ENCODE peak calls at places on chromosomes 13 and 19, in five cellular contexts. One of them, this sample, is unnamed.

GRCh38 chr19:50016225-50016807 is 8.9 kb downstream of the VRK3 start:
- DNase-seq in fibroblast of the aortic adventitia: no peak
- DNase-seq in glutamatergic neuron: no peak
- DNase-seq in nephron progenitor cell: no peak
- DNase-seq in progenitor cell of endocrine pancreas: no peak
- DNase-seq in this sample: no peak

GRCh38 chr13:94251801-94252200 is 227.7 kb downstream of the DCT start:
- DNase-seq in fibroblast of the aortic adventitia: peak; percentile 67
- DNase-seq in glutamatergic neuron: no peak
- DNase-seq in nephron progenitor cell: no peak
- DNase-seq in progenitor cell of endocrine pancreas: no peak
- DNase-seq in this sample: no peak

GRCh38 chr13:46089213-46089612 is 15.6 kb downstream of the CPB2 start:
- DNase-seq in fibroblast of the aortic adventitia: no peak
- DNase-seq in glutamatergic neuron: no peak
- DNase-seq in nephron progenitor cell: no peak
- DNase-seq in progenitor cell of endocrine pancreas: no peak
- DNase-seq in this sample: no peak

GRCh38 chr19:16115309-16116039 is 3.8 kb downstream of the RAB8A start:
- DNase-seq in fibroblast of the aortic adventitia: no peak
- DNase-seq in glutamatergic neuron: no peak
- DNase-seq in nephron progenitor cell: no peak
- DNase-seq in progenitor cell of endocrine pancreas: no peak
- DNase-seq in this sample: no peak

GRCh38 chr13:42539670-42540069 is 34.3 kb upstream of the TNFSF11 start:
- DNase-seq in fibroblast of the aortic adventitia: peak; percentile 73
- DNase-seq in glutamatergic neuron: no peak
- DNase-seq in nephron progenitor cell: no peak
- DNase-seq in progenitor cell of endocrine pancreas: no peak
- DNase-seq in this sample: no peak

GRCh38 chr19:51089786-51090185 is 7.1 kb upstream of the KLK14 start:
- DNase-seq in fibroblast of the aortic adventitia: no peak
- DNase-seq in glutamatergic neuron: no peak
- DNase-seq in nephron progenitor cell: no peak
- DNase-seq in progenitor cell of endocrine pancreas: no peak
- DNase-seq in this sample: no peak

GRCh38 chr13:99196466-99197256 is 4.0 kb upstream of the UBAC2 start:
- DNase-seq in fibroblast of the aortic adventitia: no peak
- DNase-seq in glutamatergic neuron: no peak
- DNase-seq in nephron progenitor cell: no peak
- DNase-seq in progenitor cell of endocrine pancreas: no peak
- DNase-seq in this sample: no peak

GRCh38 chr13:96816261-96816660 is 178.0 kb downstream of the OXGR1 start:
- DNase-seq in fibroblast of the aortic adventitia: peak; percentile 72
- DNase-seq in glutamatergic neuron: no peak
- DNase-seq in nephron progenitor cell: no peak
- DNase-seq in progenitor cell of endocrine pancreas: no peak
- DNase-seq in this sample: no peak

GRCh38 chr13:73776137-73776785 is 357.9 kb downstream of the KLF12 start:
- DNase-seq in fibroblast of the aortic adventitia: peak; percentile 9
- DNase-seq in glutamatergic neuron: no peak
- DNase-seq in nephron progenitor cell: no peak
- DNase-seq in progenitor cell of endocrine pancreas: no peak
- DNase-seq in this sample: no peak

GRCh38 chr19:56014765-56015164 is 28.2 kb downstream of the NLRP5 start:
- DNase-seq in fibroblast of the aortic adventitia: no peak
- DNase-seq in glutamatergic neuron: no peak
- DNase-seq in nephron progenitor cell: no peak
- DNase-seq in progenitor cell of endocrine pancreas: no peak
- DNase-seq in this sample: no peak

GRCh38 chr13:59957438-59957837 is 206.3 kb downstream of the DIAPH3 start:
- DNase-seq in fibroblast of the aortic adventitia: no peak
- DNase-seq in glutamatergic neuron: no peak
- DNase-seq in nephron progenitor cell: no peak
- DNase-seq in progenitor cell of endocrine pancreas: no peak
- DNase-seq in this sample: no peak

GRCh38 chr13:48891586-48891985 is 84.1 kb upstream of the FNDC3A start:
- DNase-seq in fibroblast of the aortic adventitia: peak; percentile 40
- DNase-seq in glutamatergic neuron: no peak
- DNase-seq in nephron progenitor cell: no peak
- DNase-seq in progenitor cell of endocrine pancreas: no peak
- DNase-seq in this sample: no peak

GRCh38 chr19:4334929-4335833 is 3.4 kb downstream of the STAP2 start:
- DNase-seq in fibroblast of the aortic adventitia: no peak
- DNase-seq in glutamatergic neuron: no peak
- DNase-seq in nephron progenitor cell: no peak
- DNase-seq in progenitor cell of endocrine pancreas: no peak
- DNase-seq in this sample: no peak

GRCh38 chr13:112525306-112525945 is 62.5 kb downstream of the TUBGCP3 start:
- DNase-seq in fibroblast of the aortic adventitia: no peak
- DNase-seq in glutamatergic neuron: no peak
- DNase-seq in nephron progenitor cell: no peak
- DNase-seq in progenitor cell of endocrine pancreas: no peak
- DNase-seq in this sample: no peak

GRCh38 chr13:102846261-102847015 is 606 bp downstream of the ERCC5 start:
- DNase-seq in fibroblast of the aortic adventitia: peak; percentile 54
- DNase-seq in glutamatergic neuron: no peak
- DNase-seq in nephron progenitor cell: peak; percentile 24
- DNase-seq in progenitor cell of endocrine pancreas: peak; percentile 16
- DNase-seq in this sample: no peak

GRCh38 chr13:20492641-20493040 is 33.0 kb downstream of the CRYL1 start:
- DNase-seq in fibroblast of the aortic adventitia: peak; percentile 65
- DNase-seq in glutamatergic neuron: peak; percentile 32
- DNase-seq in nephron progenitor cell: peak; percentile 21
- DNase-seq in progenitor cell of endocrine pancreas: no peak
- DNase-seq in this sample: peak; percentile 40

DNA sequence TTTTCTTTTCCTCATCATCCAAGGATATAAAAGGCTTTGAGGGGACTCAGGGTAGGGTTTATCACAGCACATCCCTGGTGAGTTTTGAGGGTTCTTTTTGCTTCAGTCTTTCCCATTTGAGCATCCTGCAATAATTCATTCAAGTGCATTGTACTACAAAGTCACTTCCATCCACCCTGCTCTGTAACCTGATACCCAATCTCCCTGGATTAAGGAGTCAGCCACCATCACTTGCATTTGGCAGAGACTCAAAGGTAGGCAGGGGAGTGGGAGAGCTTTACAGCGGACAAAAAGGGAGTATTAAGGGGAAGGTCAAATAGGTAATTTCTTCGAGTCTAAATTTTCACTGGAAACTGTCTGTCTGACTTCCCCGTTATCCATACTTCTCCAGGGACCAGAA is 216.1 kb upstream of the TMTC4 start:
- DNase-seq in fibroblast of the aortic adventitia: no peak
- DNase-seq in glutamatergic neuron: no peak
- DNase-seq in nephron progenitor cell: no peak
- DNase-seq in progenitor cell of endocrine pancreas: no peak
- DNase-seq in this sample: no peak
- TF ChIP-seq CTCF in fibroblast of the aortic adventitia: no peak
- TF ChIP-seq CTCF in glutamatergic neuron: no peak
- TF ChIP-seq CTCF in nephron progenitor cell: no peak
- TF ChIP-seq CTCF in progenitor cell of endocrine pancreas: no peak
- TF ChIP-seq CTCF in this sample: no peak

GRCh38 chr13:35014606-35015005 is 72.5 kb downstream of the NBEA start:
- DNase-seq in fibroblast of the aortic adventitia: no peak
- DNase-seq in glutamatergic neuron: peak; percentile 69
- DNase-seq in nephron progenitor cell: peak; percentile 2
- DNase-seq in progenitor cell of endocrine pancreas: no peak
- DNase-seq in this sample: no peak

DNA sequence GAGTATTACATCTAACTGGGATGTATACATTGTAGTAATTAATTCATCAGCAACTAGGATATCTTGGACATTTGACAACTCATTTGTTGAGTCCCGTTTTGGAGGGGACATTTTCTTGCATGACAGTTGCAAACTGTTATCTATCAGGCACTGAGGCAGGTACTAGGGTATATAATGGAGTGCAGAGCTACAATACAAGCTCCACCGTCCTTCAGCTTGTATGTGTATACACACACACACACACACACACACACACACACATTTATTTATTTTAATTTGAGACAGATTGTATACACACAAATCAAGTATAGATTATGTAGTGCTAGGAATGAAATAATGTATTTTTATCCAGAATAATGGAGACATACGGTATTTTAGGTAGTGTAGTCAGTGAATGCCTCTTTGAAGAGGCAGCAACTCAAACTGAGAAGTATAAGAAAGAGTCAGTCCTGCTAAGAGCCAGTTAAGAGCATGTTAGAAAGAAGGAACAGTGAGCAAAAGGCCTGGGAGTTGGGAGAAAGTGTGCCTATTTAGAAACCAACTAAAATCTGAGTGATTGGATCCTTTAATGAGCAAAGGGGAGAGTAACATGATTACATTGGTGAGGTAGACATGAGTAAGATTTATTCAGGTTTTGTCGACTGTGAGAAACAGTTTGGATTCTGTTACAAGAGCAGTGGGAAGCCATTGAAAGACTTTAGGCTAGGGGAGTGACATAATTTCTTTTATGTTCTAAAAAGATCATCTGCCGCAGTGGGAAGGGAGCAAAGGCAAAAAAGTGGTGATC is 74.5 kb downstream of the NBEA start:
- DNase-seq in fibroblast of the aortic adventitia: no peak
- DNase-seq in glutamatergic neuron: no peak
- DNase-seq in nephron progenitor cell: no peak
- DNase-seq in progenitor cell of endocrine pancreas: no peak
- DNase-seq in this sample: no peak
- TF ChIP-seq CTCF in fibroblast of the aortic adventitia: no peak
- TF ChIP-seq CTCF in glutamatergic neuron: no peak
- TF ChIP-seq CTCF in nephron progenitor cell: no peak
- TF ChIP-seq CTCF in progenitor cell of endocrine pancreas: no peak
- TF ChIP-seq CTCF in this sample: no peak

DNA sequence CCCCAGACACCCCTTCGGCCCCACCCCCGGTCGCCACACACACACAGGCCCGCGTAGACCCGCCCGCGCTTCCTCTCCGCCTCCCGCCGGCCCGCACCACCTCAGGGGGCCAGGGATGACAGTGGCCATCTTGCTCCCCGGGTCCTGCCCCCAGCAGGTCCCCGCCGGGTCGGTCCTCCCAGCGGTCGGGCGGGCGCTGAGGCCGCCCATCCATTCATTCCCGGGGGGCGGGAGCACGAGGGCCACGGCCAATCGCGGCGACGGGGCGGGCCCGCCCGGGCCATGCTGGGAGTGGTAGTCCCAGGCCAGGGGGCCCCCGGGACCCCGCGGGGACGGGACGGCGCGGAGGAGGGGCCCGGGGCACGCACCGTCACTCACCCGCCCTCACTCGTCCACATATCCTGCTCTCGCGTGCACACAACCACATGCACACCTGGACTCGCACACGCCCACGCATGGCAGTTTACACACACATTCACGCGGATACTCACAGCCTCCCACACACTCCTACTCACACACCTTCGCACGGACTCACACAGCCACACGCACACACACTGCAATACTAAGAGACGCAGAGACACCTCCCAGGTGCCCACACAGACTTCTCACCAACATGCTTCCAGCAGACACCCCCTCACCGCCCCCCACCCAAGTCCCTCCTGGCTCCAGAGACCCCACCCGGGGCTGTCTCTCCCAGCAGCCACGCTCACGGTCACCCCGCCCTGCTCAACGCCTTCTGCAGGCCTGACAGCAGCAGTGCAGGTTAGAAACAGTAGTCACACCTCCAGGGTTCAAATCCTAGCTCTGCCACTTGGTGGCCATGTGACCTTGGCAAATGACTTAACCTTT is at the start of gene DPF1:
- DNase-seq in fibroblast of the aortic adventitia: peak; percentile 35
- DNase-seq in glutamatergic neuron: peak; percentile 93
- DNase-seq in nephron progenitor cell: peak; percentile 91
- DNase-seq in progenitor cell of endocrine pancreas: peak; percentile 77
- DNase-seq in this sample: peak; percentile 93
- TF ChIP-seq CTCF in fibroblast of the aortic adventitia: no peak
- TF ChIP-seq CTCF in glutamatergic neuron: peak; percentile 36
- TF ChIP-seq CTCF in nephron progenitor cell: peak; percentile 7
- TF ChIP-seq CTCF in progenitor cell of endocrine pancreas: peak; percentile 31
- TF ChIP-seq CTCF in this sample: peak; percentile 51

DNA sequence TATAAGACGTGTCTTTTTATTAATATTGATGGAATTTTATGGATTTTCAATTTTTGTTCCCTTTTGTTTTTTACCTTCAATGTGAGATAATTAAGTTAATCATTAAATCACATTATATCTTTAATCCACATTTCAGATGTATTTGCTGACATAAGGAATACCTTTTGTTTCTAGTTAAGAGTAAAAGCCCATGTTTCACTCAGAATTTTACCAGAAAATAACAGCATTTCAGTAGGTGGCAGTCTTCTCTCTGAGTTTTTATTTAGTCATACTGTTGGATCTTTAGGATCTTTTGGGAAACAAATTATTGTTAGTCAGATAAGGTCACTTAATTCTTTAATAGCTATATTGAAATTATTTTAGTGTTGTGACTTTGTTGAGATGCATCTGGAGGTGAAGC is 67.9 kb downstream of the NDFIP2 start:
- DNase-seq in fibroblast of the aortic adventitia: peak; percentile 49
- DNase-seq in glutamatergic neuron: no peak
- DNase-seq in nephron progenitor cell: no peak
- DNase-seq in progenitor cell of endocrine pancreas: no peak
- DNase-seq in this sample: no peak
- TF ChIP-seq CTCF in fibroblast of the aortic adventitia: peak; percentile 51
- TF ChIP-seq CTCF in glutamatergic neuron: no peak
- TF ChIP-seq CTCF in nephron progenitor cell: peak; percentile 10
- TF ChIP-seq CTCF in progenitor cell of endocrine pancreas: peak; percentile 47
- TF ChIP-seq CTCF in this sample: no peak

This sample was measured in endothelial cell.